ENCODE peak calls at places on chromosomes 6 and 20, in four cellular contexts. One of them, this sample, is unnamed.

GRCh38 chr6:138377844-138378243 is at the start of gene SMIM28:
- DNase-seq in CD4-positive, alpha-beta T cell: no peak
- DNase-seq in fibroblast of the aortic adventitia: no peak
- DNase-seq in Peyer's patch: no peak
- DNase-seq in this sample: no peak

GRCh38 chr6:110270166-110270565 is 88.0 kb downstream of the METTL24 start:
- DNase-seq in CD4-positive, alpha-beta T cell: no peak
- DNase-seq in Peyer's patch: no peak
- DNase-seq in fibroblast of the aortic adventitia: no peak
- DNase-seq in this sample: no peak

GRCh38 chr6:12119085-12119588 is 107.0 kb downstream of the HIVEP1 start:
- DNase-seq in Peyer's patch: no peak
- DNase-seq in CD4-positive, alpha-beta T cell: no peak
- DNase-seq in fibroblast of the aortic adventitia: peak
- DNase-seq in this sample: no peak

GRCh38 chr6:10890151-10890550 is 3.3 kb downstream of the SYCP2L start:
- DNase-seq in fibroblast of the aortic adventitia: no peak
- DNase-seq in Peyer's patch: no peak
- DNase-seq in CD4-positive, alpha-beta T cell: no peak
- DNase-seq in this sample: no peak

GRCh38 chr20:46430921-46431712 is 24.7 kb upstream of the ELMO2 start:
- DNase-seq in CD4-positive, alpha-beta T cell: no peak
- DNase-seq in Peyer's patch: no peak
- DNase-seq in fibroblast of the aortic adventitia: no peak
- DNase-seq in this sample: no peak

GRCh38 chr6:132719736-132720448 is 6.0 kb upstream of the VNN1 start:
- DNase-seq in Peyer's patch: no peak
- DNase-seq in CD4-positive, alpha-beta T cell: no peak
- DNase-seq in fibroblast of the aortic adventitia: no peak
- DNase-seq in this sample: no peak

GRCh38 chr6:46453221-46453620 is 38.0 kb downstream of the RCAN2 start:
- DNase-seq in Peyer's patch: no peak
- DNase-seq in CD4-positive, alpha-beta T cell: no peak
- DNase-seq in fibroblast of the aortic adventitia: peak
- DNase-seq in this sample: no peak

GRCh38 chr6:75422024-75422639 is 71.5 kb downstream of the FILIP1 start:
- DNase-seq in fibroblast of the aortic adventitia: peak
- DNase-seq in CD4-positive, alpha-beta T cell: no peak
- DNase-seq in Peyer's patch: no peak
- DNase-seq in this sample: no peak

GRCh38 chr6:30615219-30615957 is 1.7 kb downstream of the PPP1R10 start:
- DNase-seq in Peyer's patch: no peak
- DNase-seq in fibroblast of the aortic adventitia: peak
- DNase-seq in CD4-positive, alpha-beta T cell: peak
- DNase-seq in this sample: peak

GRCh38 chr20:44072381-44072780 is 114.6 kb downstream of the JPH2 start:
- DNase-seq in fibroblast of the aortic adventitia: no peak
- DNase-seq in CD4-positive, alpha-beta T cell: no peak
- DNase-seq in Peyer's patch: no peak
- DNase-seq in this sample: no peak

GRCh38 chr6:137323860-137324259 is 104.7 kb upstream of the IFNGR1 start:
- DNase-seq in fibroblast of the aortic adventitia: no peak
- DNase-seq in CD4-positive, alpha-beta T cell: no peak
- DNase-seq in Peyer's patch: no peak
- DNase-seq in this sample: no peak

GRCh38 chr20:54257090-54257816 is 49.4 kb downstream of the PFDN4 start:
- DNase-seq in CD4-positive, alpha-beta T cell: no peak
- DNase-seq in Peyer's patch: no peak
- DNase-seq in fibroblast of the aortic adventitia: peak
- DNase-seq in this sample: no peak

GRCh38 chr20:25017257-25017803 is 24.8 kb upstream of the APMAP start:
- DNase-seq in Peyer's patch: no peak
- DNase-seq in fibroblast of the aortic adventitia: no peak
- DNase-seq in CD4-positive, alpha-beta T cell: no peak
- DNase-seq in this sample: no peak

GRCh38 chr6:2396856-2397640 is 151.6 kb upstream of the GMDS start:
- DNase-seq in CD4-positive, alpha-beta T cell: no peak
- DNase-seq in fibroblast of the aortic adventitia: peak
- DNase-seq in Peyer's patch: no peak
- DNase-seq in this sample: no peak

GRCh38 chr6:84688187-84688878 is 76.1 kb downstream of the TBX18 start:
- DNase-seq in fibroblast of the aortic adventitia: peak
- DNase-seq in CD4-positive, alpha-beta T cell: no peak
- DNase-seq in Peyer's patch: no peak
- DNase-seq in this sample: no peak

GRCh38 chr20:57560554-57561355 is at the start of gene PCK1:
- DNase-seq in CD4-positive, alpha-beta T cell: no peak
- DNase-seq in fibroblast of the aortic adventitia: peak
- DNase-seq in Peyer's patch: no peak
- DNase-seq in this sample: no peak

GRCh38 chr6:155432293-155432692 is 23.3 kb downstream of the NOX3 start:
- DNase-seq in CD4-positive, alpha-beta T cell: no peak
- DNase-seq in fibroblast of the aortic adventitia: no peak
- DNase-seq in Peyer's patch: no peak
- DNase-seq in this sample: no peak

GRCh38 chr6:136173519-136174507 is 76.3 kb downstream of the MTFR2 start:
- DNase-seq in Peyer's patch: no peak
- DNase-seq in fibroblast of the aortic adventitia: peak
- DNase-seq in CD4-positive, alpha-beta T cell: no peak
- DNase-seq in this sample: no peak

GRCh38 chr6:46949662-46950280 is 28.0 kb upstream of the ADGRF5 start:
- DNase-seq in Peyer's patch: no peak
- DNase-seq in fibroblast of the aortic adventitia: peak
- DNase-seq in CD4-positive, alpha-beta T cell: no peak
- DNase-seq in this sample: no peak

GRCh38 chr20:35121186-35121585 is 25.9 kb downstream of the EDEM2 start:
- DNase-seq in CD4-positive, alpha-beta T cell: no peak
- DNase-seq in Peyer's patch: no peak
- DNase-seq in fibroblast of the aortic adventitia: no peak
- DNase-seq in this sample: no peak

GRCh38 chr20:44491635-44492395 is 16.1 kb downstream of the TTPAL start:
- DNase-seq in CD4-positive, alpha-beta T cell: no peak
- DNase-seq in fibroblast of the aortic adventitia: peak
- DNase-seq in Peyer's patch: no peak
- DNase-seq in this sample: no peak

GRCh38 chr6:131640100-131640499 is 3.0 kb downstream of the ENPP3 start:
- DNase-seq in Peyer's patch: no peak
- DNase-seq in CD4-positive, alpha-beta T cell: no peak
- DNase-seq in fibroblast of the aortic adventitia: no peak
- DNase-seq in this sample: no peak

GRCh38 chr20:8094845-8095244 is 37.2 kb upstream of the PLCB1 start:
- DNase-seq in CD4-positive, alpha-beta T cell: no peak
- DNase-seq in Peyer's patch: no peak
- DNase-seq in fibroblast of the aortic adventitia: peak
- DNase-seq in this sample: no peak

GRCh38 chr6:45472383-45472782 is 94.6 kb upstream of the SUPT3H start:
- DNase-seq in CD4-positive, alpha-beta T cell: no peak
- DNase-seq in fibroblast of the aortic adventitia: peak
- DNase-seq in Peyer's patch: no peak
- DNase-seq in this sample: no peak

GRCh38 chr6:5865492-5866031 is 141.2 kb downstream of the NRN1 start:
- DNase-seq in fibroblast of the aortic adventitia: no peak
- DNase-seq in Peyer's patch: no peak
- DNase-seq in CD4-positive, alpha-beta T cell: no peak
- DNase-seq in this sample: no peak

GRCh38 chr6:9121551-9121950 is 686.2 kb upstream of the SLC35B3 start:
- DNase-seq in Peyer's patch: no peak
- DNase-seq in fibroblast of the aortic adventitia: peak
- DNase-seq in CD4-positive, alpha-beta T cell: no peak
- DNase-seq in this sample: no peak

GRCh38 chr20:44495802-44496481 is 20.3 kb downstream of the TTPAL start:
- DNase-seq in fibroblast of the aortic adventitia: peak
- DNase-seq in Peyer's patch: no peak
- DNase-seq in CD4-positive, alpha-beta T cell: no peak
- DNase-seq in this sample: no peak

GRCh38 chr20:33240923-33241322 is 5.1 kb downstream of the BPIFA1 start:
- DNase-seq in Peyer's patch: no peak
- DNase-seq in fibroblast of the aortic adventitia: no peak
- DNase-seq in CD4-positive, alpha-beta T cell: no peak
- DNase-seq in this sample: no peak

GRCh38 chr6:70956191-70956450 is 739 bp downstream of the B3GAT2 start:
- DNase-seq in fibroblast of the aortic adventitia: no peak
- DNase-seq in Peyer's patch: no peak
- DNase-seq in CD4-positive, alpha-beta T cell: no peak
- DNase-seq in this sample: no peak
- TF ChIP-seq CTCF in fibroblast of the aortic adventitia: no peak
- TF ChIP-seq CTCF in Peyer's patch: no peak
- TF ChIP-seq CTCF in CD4-positive, alpha-beta T cell: peak
- TF ChIP-seq CTCF in this sample: peak

GRCh38 chr20:36497856-36498255 is 43.5 kb upstream of the MYL9 start:
- DNase-seq in CD4-positive, alpha-beta T cell: no peak
- DNase-seq in Peyer's patch: no peak
- DNase-seq in fibroblast of the aortic adventitia: peak
- DNase-seq in this sample: no peak

GRCh38 chr20:36499723-36500501 is 41.4 kb upstream of the MYL9 start:
- DNase-seq in Peyer's patch: no peak
- DNase-seq in CD4-positive, alpha-beta T cell: no peak
- DNase-seq in fibroblast of the aortic adventitia: no peak
- DNase-seq in this sample: no peak

GRCh38 chr20:36498386-36499179 is 42.7 kb upstream of the MYL9 start:
- DNase-seq in fibroblast of the aortic adventitia: no peak
- DNase-seq in Peyer's patch: no peak
- DNase-seq in CD4-positive, alpha-beta T cell: no peak
- DNase-seq in this sample: no peak

GRCh38 chr20:36496707-36497669 is 44.3 kb upstream of the MYL9 start:
- DNase-seq in fibroblast of the aortic adventitia: no peak
- DNase-seq in Peyer's patch: no peak
- DNase-seq in CD4-positive, alpha-beta T cell: no peak
- DNase-seq in this sample: no peak

DNA sequence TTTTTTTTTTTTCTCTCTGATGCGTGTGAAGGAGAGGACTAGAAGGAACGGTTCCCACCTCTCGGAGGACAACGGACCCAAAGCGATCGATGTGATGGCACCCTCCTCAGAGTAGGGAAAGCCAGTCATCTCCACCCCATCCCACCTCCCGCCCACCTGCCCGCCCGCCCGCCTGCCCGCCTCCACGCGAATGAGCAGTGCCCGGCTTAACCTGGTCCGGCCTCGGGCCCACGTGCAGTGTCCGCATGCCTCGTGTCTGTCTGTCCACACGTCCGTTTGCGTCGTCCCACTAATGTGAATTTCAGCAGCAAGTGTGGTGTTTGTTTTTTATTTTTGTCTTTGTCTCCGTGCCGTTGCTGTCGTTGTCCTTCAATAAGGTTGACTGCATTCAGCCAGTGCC is 42.1 kb upstream of the MYL9 start:
- DNase-seq in CD4-positive, alpha-beta T cell: no peak
- DNase-seq in Peyer's patch: no peak
- DNase-seq in fibroblast of the aortic adventitia: no peak
- DNase-seq in this sample: no peak
- TF ChIP-seq CTCF in CD4-positive, alpha-beta T cell: no peak
- TF ChIP-seq CTCF in Peyer's patch: no peak
- TF ChIP-seq CTCF in fibroblast of the aortic adventitia: no peak
- TF ChIP-seq CTCF in this sample: no peak

GRCh38 chr6:88899569-88900316 is 63.7 kb downstream of the RNGTT start:
- DNase-seq in CD4-positive, alpha-beta T cell: no peak
- DNase-seq in fibroblast of the aortic adventitia: no peak
- DNase-seq in Peyer's patch: no peak
- DNase-seq in this sample: no peak
- TF ChIP-seq CTCF in CD4-positive, alpha-beta T cell: no peak
- TF ChIP-seq CTCF in fibroblast of the aortic adventitia: no peak
- TF ChIP-seq CTCF in Peyer's patch: no peak
- TF ChIP-seq CTCF in this sample: peak

GRCh38 chr6:82333781-82334180 is 29.8 kb upstream of the TPBG start:
- DNase-seq in Peyer's patch: no peak
- DNase-seq in CD4-positive, alpha-beta T cell: no peak
- DNase-seq in fibroblast of the aortic adventitia: no peak
- DNase-seq in this sample: no peak

GRCh38 chr6:82330171-82330804 is 33.3 kb upstream of the TPBG start:
- DNase-seq in Peyer's patch: no peak
- DNase-seq in fibroblast of the aortic adventitia: no peak
- DNase-seq in CD4-positive, alpha-beta T cell: no peak
- DNase-seq in this sample: no peak

DNA sequence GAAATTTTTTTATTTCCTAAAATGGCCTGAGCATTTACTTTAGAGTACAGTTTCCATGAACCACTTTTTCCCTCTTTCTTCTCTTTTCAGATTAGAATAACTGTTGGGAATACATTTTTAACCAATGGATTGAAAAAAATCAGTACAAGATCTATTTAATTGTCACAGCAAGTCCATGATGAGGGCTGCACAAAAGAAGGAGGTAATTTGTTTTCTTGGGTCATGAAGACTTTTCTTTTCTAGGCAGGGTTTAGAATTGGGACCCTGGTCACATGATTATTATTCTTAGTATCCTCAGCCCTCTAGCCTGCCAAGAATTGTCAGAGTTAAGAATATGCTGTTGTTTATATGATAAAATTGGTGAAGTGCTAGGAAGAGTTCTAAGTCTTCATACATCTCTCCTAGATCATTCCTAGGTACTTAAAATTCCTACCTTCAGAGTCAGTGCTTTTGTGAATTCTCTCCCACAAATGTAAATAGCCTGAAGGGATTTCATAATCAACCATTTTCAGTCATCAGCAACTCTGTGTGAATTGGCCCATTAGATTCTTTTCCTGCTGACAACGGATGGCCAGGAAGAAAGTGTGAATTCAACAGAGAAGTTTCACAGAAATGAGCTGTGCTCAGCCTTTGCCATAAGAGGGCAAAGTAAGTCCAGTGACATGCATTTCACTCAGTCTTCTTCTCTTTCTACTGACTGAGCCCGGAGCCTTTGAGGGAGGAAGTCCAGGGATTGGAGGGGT is 32.4 kb upstream of the TPBG start:
- DNase-seq in CD4-positive, alpha-beta T cell: no peak
- DNase-seq in Peyer's patch: no peak
- DNase-seq in fibroblast of the aortic adventitia: peak
- DNase-seq in this sample: no peak
- TF ChIP-seq CTCF in CD4-positive, alpha-beta T cell: no peak
- TF ChIP-seq CTCF in Peyer's patch: no peak
- TF ChIP-seq CTCF in fibroblast of the aortic adventitia: peak
- TF ChIP-seq CTCF in this sample: no peak

GRCh38 chr6:100257661-100258395 is 206.9 kb downstream of the SIM1 start:
- DNase-seq in fibroblast of the aortic adventitia: peak
- DNase-seq in CD4-positive, alpha-beta T cell: no peak
- DNase-seq in Peyer's patch: no peak
- DNase-seq in this sample: no peak
- TF ChIP-seq CTCF in fibroblast of the aortic adventitia: no peak
- TF ChIP-seq CTCF in CD4-positive, alpha-beta T cell: no peak
- TF ChIP-seq CTCF in Peyer's patch: no peak
- TF ChIP-seq CTCF in this sample: peak

This sample was measured in neural crest cell.